ENCODE peak calls at places on chromosome 11, in ten cellular contexts. One of them, this sample, is unnamed.

GRCh38 chr11:57482782-57483569 is 22.6 kb downstream of the RTN4RL2 start:
- DNase-seq in left ventricle myocardium inferior: peak
- DNase-seq in tibial artery: no peak
- DNase-seq in neural crest cell: peak
- DNase-seq in sigmoid colon: no peak
- DNase-seq in nephron progenitor cell: peak
- DNase-seq in MCF 10A: no peak
- DNase-seq in GM20000: peak
- DNase-seq in IMR-90: peak
- DNase-seq in thoracic aorta: no peak
- DNase-seq in this sample: peak

GRCh38 chr11:26333906-26334305 is 2.0 kb downstream of the ANO3 start:
- DNase-seq in left ventricle myocardium inferior: no peak
- DNase-seq in tibial artery: no peak
- DNase-seq in neural crest cell: no peak
- DNase-seq in sigmoid colon: no peak
- DNase-seq in nephron progenitor cell: no peak
- DNase-seq in MCF 10A: peak
- DNase-seq in GM20000: no peak
- DNase-seq in IMR-90: no peak
- DNase-seq in thoracic aorta: no peak
- DNase-seq in this sample: no peak

GRCh38 chr11:113874096-113874919 is 1.1 kb downstream of the USP28 start:
- DNase-seq in left ventricle myocardium inferior: no peak
- DNase-seq in tibial artery: no peak
- DNase-seq in neural crest cell: no peak
- DNase-seq in sigmoid colon: no peak
- DNase-seq in nephron progenitor cell: no peak
- DNase-seq in MCF 10A: peak
- DNase-seq in GM20000: no peak
- DNase-seq in IMR-90: peak
- DNase-seq in thoracic aorta: no peak
- DNase-seq in this sample: no peak

GRCh38 chr11:63862923-63863322 is 24.0 kb downstream of the MARK2 start:
- DNase-seq in left ventricle myocardium inferior: no peak
- DNase-seq in tibial artery: no peak
- DNase-seq in neural crest cell: no peak
- DNase-seq in sigmoid colon: no peak
- DNase-seq in nephron progenitor cell: no peak
- DNase-seq in MCF 10A: no peak
- DNase-seq in GM20000: no peak
- DNase-seq in IMR-90: no peak
- DNase-seq in thoracic aorta: no peak
- DNase-seq in this sample: no peak

GRCh38 chr11:14357843-14358728 is 897 bp downstream of the RRAS2 start:
- DNase-seq in left ventricle myocardium inferior: peak
- DNase-seq in tibial artery: peak
- DNase-seq in neural crest cell: peak
- DNase-seq in sigmoid colon: peak
- DNase-seq in nephron progenitor cell: peak
- DNase-seq in MCF 10A: peak
- DNase-seq in GM20000: no peak
- DNase-seq in IMR-90: peak
- DNase-seq in thoracic aorta: no peak
- DNase-seq in this sample: no peak

GRCh38 chr11:63573881-63574855 is 11.0 kb upstream of the PLAAT2 start:
- DNase-seq in left ventricle myocardium inferior: peak
- DNase-seq in tibial artery: peak
- DNase-seq in neural crest cell: no peak
- DNase-seq in sigmoid colon: peak
- DNase-seq in nephron progenitor cell: no peak
- DNase-seq in MCF 10A: peak
- DNase-seq in GM20000: peak
- DNase-seq in IMR-90: peak
- DNase-seq in thoracic aorta: no peak
- DNase-seq in this sample: no peak

GRCh38 chr11:86066606-86067229 is 2.2 kb downstream of the PICALM start:
- DNase-seq in left ventricle myocardium inferior: no peak
- DNase-seq in tibial artery: no peak
- DNase-seq in neural crest cell: no peak
- DNase-seq in sigmoid colon: no peak
- DNase-seq in nephron progenitor cell: no peak
- DNase-seq in MCF 10A: no peak
- DNase-seq in GM20000: no peak
- DNase-seq in IMR-90: no peak
- DNase-seq in thoracic aorta: no peak
- DNase-seq in this sample: no peak

GRCh38 chr11:14413307-14414072 is 54.5 kb upstream of the RRAS2 start:
- DNase-seq in left ventricle myocardium inferior: peak
- DNase-seq in tibial artery: peak
- DNase-seq in neural crest cell: no peak
- DNase-seq in sigmoid colon: peak
- DNase-seq in nephron progenitor cell: no peak
- DNase-seq in MCF 10A: peak
- DNase-seq in GM20000: no peak
- DNase-seq in IMR-90: peak
- DNase-seq in thoracic aorta: no peak
- DNase-seq in this sample: no peak

GRCh38 chr11:96123301-96123700 is 199.4 kb upstream of the MTMR2 start:
- DNase-seq in left ventricle myocardium inferior: no peak
- DNase-seq in tibial artery: no peak
- DNase-seq in neural crest cell: no peak
- DNase-seq in sigmoid colon: no peak
- DNase-seq in nephron progenitor cell: no peak
- DNase-seq in MCF 10A: no peak
- DNase-seq in GM20000: no peak
- DNase-seq in IMR-90: no peak
- DNase-seq in thoracic aorta: no peak
- DNase-seq in this sample: no peak

GRCh38 chr11:96126917-96127595 is 203.1 kb upstream of the MTMR2 start:
- DNase-seq in left ventricle myocardium inferior: no peak
- DNase-seq in tibial artery: no peak
- DNase-seq in neural crest cell: no peak
- DNase-seq in sigmoid colon: no peak
- DNase-seq in nephron progenitor cell: no peak
- DNase-seq in MCF 10A: no peak
- DNase-seq in GM20000: no peak
- DNase-seq in IMR-90: no peak
- DNase-seq in thoracic aorta: no peak
- DNase-seq in this sample: no peak

GRCh38 chr11:96125400-96125799 is 201.5 kb upstream of the MTMR2 start:
- DNase-seq in left ventricle myocardium inferior: no peak
- DNase-seq in tibial artery: no peak
- DNase-seq in neural crest cell: no peak
- DNase-seq in sigmoid colon: no peak
- DNase-seq in nephron progenitor cell: no peak
- DNase-seq in MCF 10A: no peak
- DNase-seq in GM20000: no peak
- DNase-seq in IMR-90: no peak
- DNase-seq in thoracic aorta: no peak
- DNase-seq in this sample: no peak

GRCh38 chr11:96122601-96123044 is 198.7 kb upstream of the MTMR2 start:
- DNase-seq in left ventricle myocardium inferior: no peak
- DNase-seq in tibial artery: no peak
- DNase-seq in neural crest cell: no peak
- DNase-seq in sigmoid colon: no peak
- DNase-seq in nephron progenitor cell: no peak
- DNase-seq in MCF 10A: peak
- DNase-seq in GM20000: no peak
- DNase-seq in IMR-90: peak
- DNase-seq in thoracic aorta: no peak
- DNase-seq in this sample: no peak

DNA sequence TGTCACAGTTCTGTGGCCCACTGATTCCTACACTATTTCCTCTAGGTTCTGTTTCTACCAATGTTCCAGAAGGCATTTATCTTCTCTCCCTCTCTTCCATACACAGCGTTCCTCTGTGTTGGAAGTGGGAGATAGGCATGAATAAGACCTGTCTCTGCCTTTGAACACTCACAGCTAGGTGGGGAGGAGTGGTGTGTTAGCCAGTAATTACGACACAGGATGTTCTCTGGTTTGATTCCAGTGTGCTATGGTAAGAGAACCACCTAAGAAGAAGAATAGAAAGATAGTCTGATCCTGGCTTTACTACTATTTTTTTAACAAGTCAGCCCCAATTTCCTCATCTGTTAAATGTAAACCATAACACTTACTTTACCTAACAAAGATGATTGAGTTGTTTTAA is 200.2 kb upstream of the MTMR2 start:
- DNase-seq in left ventricle myocardium inferior: no peak
- DNase-seq in tibial artery: no peak
- DNase-seq in neural crest cell: no peak
- DNase-seq in sigmoid colon: no peak
- DNase-seq in nephron progenitor cell: no peak
- DNase-seq in MCF 10A: no peak
- DNase-seq in GM20000: no peak
- DNase-seq in IMR-90: no peak
- DNase-seq in thoracic aorta: no peak
- DNase-seq in this sample: no peak
- TF ChIP-seq CTCF in left ventricle myocardium inferior: no peak
- TF ChIP-seq CTCF in tibial artery: no peak
- TF ChIP-seq CTCF in neural crest cell: no peak
- TF ChIP-seq CTCF in sigmoid colon: no peak
- TF ChIP-seq CTCF in nephron progenitor cell: no peak
- TF ChIP-seq CTCF in MCF 10A: no peak
- TF ChIP-seq CTCF in GM20000: no peak
- TF ChIP-seq CTCF in IMR-90: no peak
- TF ChIP-seq CTCF in thoracic aorta: no peak
- TF ChIP-seq CTCF in this sample: no peak

GRCh38 chr11:70176940-70177689 is 26.0 kb upstream of the FADD start:
- DNase-seq in left ventricle myocardium inferior: no peak
- DNase-seq in tibial artery: no peak
- DNase-seq in neural crest cell: peak
- DNase-seq in sigmoid colon: no peak
- DNase-seq in nephron progenitor cell: peak
- DNase-seq in MCF 10A: peak
- DNase-seq in GM20000: peak
- DNase-seq in IMR-90: no peak
- DNase-seq in thoracic aorta: no peak
- DNase-seq in this sample: no peak
- TF ChIP-seq CTCF in left ventricle myocardium inferior: peak
- TF ChIP-seq CTCF in tibial artery: peak
- TF ChIP-seq CTCF in neural crest cell: peak
- TF ChIP-seq CTCF in sigmoid colon: no peak
- TF ChIP-seq CTCF in nephron progenitor cell: peak
- TF ChIP-seq CTCF in MCF 10A: peak
- TF ChIP-seq CTCF in GM20000: peak
- TF ChIP-seq CTCF in IMR-90: peak
- TF ChIP-seq CTCF in thoracic aorta: peak
- TF ChIP-seq CTCF in this sample: no peak

GRCh38 chr11:65060913-65061408 is 2.6 kb upstream of the NAALADL1 start:
- DNase-seq in left ventricle myocardium inferior: no peak
- DNase-seq in tibial artery: no peak
- DNase-seq in neural crest cell: no peak
- DNase-seq in sigmoid colon: no peak
- DNase-seq in nephron progenitor cell: no peak
- DNase-seq in MCF 10A: peak
- DNase-seq in GM20000: no peak
- DNase-seq in IMR-90: no peak
- DNase-seq in thoracic aorta: no peak
- DNase-seq in this sample: no peak
- TF ChIP-seq CTCF in left ventricle myocardium inferior: no peak
- TF ChIP-seq CTCF in tibial artery: peak
- TF ChIP-seq CTCF in neural crest cell: peak
- TF ChIP-seq CTCF in sigmoid colon: no peak
- TF ChIP-seq CTCF in nephron progenitor cell: peak
- TF ChIP-seq CTCF in MCF 10A: no peak
- TF ChIP-seq CTCF in GM20000: no peak
- TF ChIP-seq CTCF in IMR-90: no peak
- TF ChIP-seq CTCF in thoracic aorta: no peak
- TF ChIP-seq CTCF in this sample: no peak

GRCh38 chr11:84264066-84264465 is 977.9 kb upstream of the CCDC90B start:
- DNase-seq in left ventricle myocardium inferior: no peak
- DNase-seq in tibial artery: no peak
- DNase-seq in neural crest cell: no peak
- DNase-seq in sigmoid colon: no peak
- DNase-seq in nephron progenitor cell: no peak
- DNase-seq in MCF 10A: no peak
- DNase-seq in GM20000: no peak
- DNase-seq in IMR-90: no peak
- DNase-seq in thoracic aorta: no peak
- DNase-seq in this sample: no peak

GRCh38 chr11:84256618-84257017 is 970.5 kb upstream of the CCDC90B start:
- DNase-seq in left ventricle myocardium inferior: no peak
- DNase-seq in tibial artery: no peak
- DNase-seq in neural crest cell: no peak
- DNase-seq in sigmoid colon: no peak
- DNase-seq in nephron progenitor cell: no peak
- DNase-seq in MCF 10A: no peak
- DNase-seq in GM20000: no peak
- DNase-seq in IMR-90: no peak
- DNase-seq in thoracic aorta: no peak
- DNase-seq in this sample: no peak

GRCh38 chr11:84260862-84261261 is 974.7 kb upstream of the CCDC90B start:
- DNase-seq in left ventricle myocardium inferior: no peak
- DNase-seq in tibial artery: no peak
- DNase-seq in neural crest cell: no peak
- DNase-seq in sigmoid colon: no peak
- DNase-seq in nephron progenitor cell: no peak
- DNase-seq in MCF 10A: no peak
- DNase-seq in GM20000: no peak
- DNase-seq in IMR-90: no peak
- DNase-seq in thoracic aorta: no peak
- DNase-seq in this sample: no peak

GRCh38 chr11:84261707-84262106 is 975.5 kb upstream of the CCDC90B start:
- DNase-seq in left ventricle myocardium inferior: no peak
- DNase-seq in tibial artery: no peak
- DNase-seq in neural crest cell: no peak
- DNase-seq in sigmoid colon: no peak
- DNase-seq in nephron progenitor cell: no peak
- DNase-seq in MCF 10A: no peak
- DNase-seq in GM20000: no peak
- DNase-seq in IMR-90: no peak
- DNase-seq in thoracic aorta: no peak
- DNase-seq in this sample: no peak
- TF ChIP-seq CTCF in left ventricle myocardium inferior: peak
- TF ChIP-seq CTCF in tibial artery: no peak
- TF ChIP-seq CTCF in neural crest cell: peak
- TF ChIP-seq CTCF in sigmoid colon: no peak
- TF ChIP-seq CTCF in nephron progenitor cell: peak
- TF ChIP-seq CTCF in MCF 10A: no peak
- TF ChIP-seq CTCF in GM20000: no peak
- TF ChIP-seq CTCF in IMR-90: no peak
- TF ChIP-seq CTCF in thoracic aorta: no peak
- TF ChIP-seq CTCF in this sample: no peak